ENCODE peak calls at places on chromosomes 16 and 17, in four cellular contexts. K is SK-N-DZ; Y is stimulated activated CD4-positive, alpha-beta T cell treated with anti-CD3 and anti-CD28 coated beads, Interleukin-1b, Interleukin-23, amount 100 ng/mL, for 1 hour; F is T-helper 2 cell. P is an unnamed sample.

GRCh38 chr16:83835972-83836566 is 28.3 kb downstream of the HSBP1 start:
- DNase-seq in K (no peak), Y (no peak), F (no peak), P (no peak)

GRCh38 chr16:75292691-75293090 is 41.3 kb upstream of the BCAR1 start:
- DNase-seq in K (no peak), Y (no peak), F (no peak), P (no peak)

GRCh38 chr17:29682987-29683386 is 60.3 kb upstream of the CORO6 start:
- DNase-seq in K (no peak), Y (no peak), F (no peak), P (no peak)

GRCh38 chr17:58391302-58391984 is 25.9 kb downstream of the RNF43 start:
- DNase-seq in K (peak), Y (no peak), F (no peak), P (no peak)

GRCh38 chr16:55482056-55482455 is 3.1 kb downstream of the MMP2 start:
- DNase-seq in K (no peak), Y (no peak), F (no peak), P (no peak)

GRCh38 chr16:60478810-60479209 is 1557.4 kb downstream of the CDH8 start:
- DNase-seq in K (no peak), Y (no peak), F (no peak), P (no peak)

GRCh38 chr16:67707790-67708189 is 11.3 kb downstream of the GFOD2 start:
- DNase-seq in K (no peak), Y (no peak), F (no peak), P (no peak)

GRCh38 chr16:35506018-35506897 is 2046.8 kb downstream of the TP53TG3F start:
- DNase-seq in K (peak), Y (no peak), F (no peak), P (no peak)

GRCh38 chr17:79485991-79486390 is 124.9 kb downstream of the RBFOX3 start:
- DNase-seq in K (no peak), Y (no peak), F (no peak), P (no peak)

GRCh38 chr17:8887834-8888703 is 20.6 kb upstream of the PIK3R6 start:
- DNase-seq in K (peak), Y (no peak), F (no peak), P (no peak)

GRCh38 chr17:41383690-41384089 is 1.6 kb upstream of the KRT34 start:
- DNase-seq in K (no peak), Y (no peak), F (no peak), P (no peak)

GRCh38 chr17:51319186-51319585 is 58.8 kb downstream of the UTP18 start:
- DNase-seq in K (no peak), Y (no peak), F (no peak), P (no peak)

GRCh38 chr16:12225282-12225681 is 248.7 kb downstream of the SNX29 start:
- DNase-seq in K (no peak), Y (no peak), F (no peak), P (no peak)

GRCh38 chr17:81453712-81454111 is 58.5 kb downstream of the BAHCC1 start:
- DNase-seq in K (no peak), Y (no peak), F (no peak), P (peak)

GRCh38 chr17:81345211-81346089 is 49.8 kb upstream of the BAHCC1 start:
- DNase-seq in K (peak), Y (no peak), F (no peak), P (peak)

GRCh38 chr17:5797447-5797846 is 213.1 kb upstream of the NLRP1 start:
- DNase-seq in K (no peak), Y (no peak), F (no peak), P (no peak)

GRCh38 chr16:27264151-27264550 is 4.4 kb downstream of the NSMCE1 start:
- DNase-seq in K (no peak), Y (no peak), F (no peak), P (no peak)

GRCh38 chr17:64250211-64250835 is 12.7 kb downstream of the TEX2 start:
- DNase-seq in K (no peak), Y (no peak), F (no peak), P (no peak)

GRCh38 chr17:2707721-2708584 is 3.6 kb downstream of the CLUH start:
- DNase-seq in K (peak), Y (no peak), F (no peak), P (no peak)

GRCh38 chr16:57725976-57726375 is 9.6 kb upstream of the KATNB1 start:
- DNase-seq in K (no peak), Y (no peak), F (no peak), P (no peak)

GRCh38 chr16:27046958-27047357 is 19.8 kb upstream of the C16orf82 start:
- DNase-seq in K (no peak), Y (no peak), F (no peak), P (no peak)

GRCh38 chr16:30395155-30395991 is at the start of gene ZNF48:
- DNase-seq in K (peak), Y (peak), F (peak), P (peak)

GRCh38 chr17:67082110-67082509 is 37.8 kb downstream of the CACNG1 start:
- DNase-seq in K (no peak), Y (no peak), F (no peak), P (no peak)

GRCh38 chr17:75504347-75505151 is 10.8 kb downstream of the CASKIN2 start:
- DNase-seq in K (no peak), Y (no peak), F (no peak), P (peak)

P was measured in naive B cell.